ENCODE peak calls at places on chromosomes 4 and X, in five cellular contexts. I is stomach, S is lower leg skin, V is suprapubic skin, B is thyroid gland. Q is an unnamed sample.

GRCh38 chr4:20773144-20773997 is 73.1 kb downstream of the PACRGL start:
- DNase-seq in I (peak), S (no peak), V (no peak), B (peak), Q (peak)

GRCh38 chrX:19214248-19214787 is 92.0 kb upstream of the ADGRG2 start:
- DNase-seq in I (no peak), S (no peak), V (no peak), B (no peak), Q (no peak)

GRCh38 chr4:61202100-61202637 is 2.0 kb downstream of the ADGRL3 start:
- DNase-seq in I (no peak), S (peak), V (no peak), B (no peak), Q (no peak)

GRCh38 chr4:82354788-82355187 is 19.0 kb downstream of the HNRNPD start:
- DNase-seq in I (no peak), S (no peak), V (no peak), B (no peak), Q (no peak)

GRCh38 chr4:125750827-125751466 is 436.2 kb downstream of the FAT4 start:
- DNase-seq in I (no peak), S (no peak), V (no peak), B (no peak), Q (no peak)

GRCh38 chr4:102355748-102356147 is 10.5 kb upstream of the SLC39A8 start:
- DNase-seq in I (no peak), S (no peak), V (no peak), B (no peak), Q (no peak)

GRCh38 chrX:54530358-54530900 is 410 bp downstream of the GNL3L start:
- DNase-seq in I (no peak), S (no peak), V (no peak), B (no peak), Q (no peak)

GRCh38 chr4:38273369-38273768 is 313.2 kb downstream of the PTTG2 start:
- DNase-seq in I (no peak), S (no peak), V (no peak), B (no peak), Q (no peak)

GRCh38 chrX:122269243-122269781 is 914.8 kb upstream of the GRIA3 start:
- DNase-seq in I (no peak), S (no peak), V (no peak), B (no peak), Q (no peak)

GRCh38 chr4:8329859-8330761 is 60.6 kb downstream of the HTRA3 start:
- DNase-seq in I (no peak), S (peak), V (peak), B (no peak), Q (no peak)

GRCh38 chr4:74041418-74041817 is 2.9 kb upstream of the CXCL3 start:
- DNase-seq in I (no peak), S (no peak), V (no peak), B (no peak), Q (no peak)

GRCh38 chrX:151981129-151981528 is 6.7 kb upstream of the GABRE start:
- DNase-seq in I (no peak), S (no peak), V (no peak), B (no peak), Q (no peak)

GRCh38 chrX:67555578-67556203 is 11.9 kb downstream of the AR start:
- DNase-seq in I (peak), S (peak), V (no peak), B (peak), Q (peak)

GRCh38 chr4:94933799-94934198 is 176.0 kb downstream of the BMPR1B start:
- DNase-seq in I (no peak), S (no peak), V (no peak), B (no peak), Q (no peak)

GRCh38 chrX:10158279-10158939 is 1.6 kb downstream of the CLCN4 start:
- DNase-seq in I (no peak), S (no peak), V (no peak), B (peak), Q (no peak)

GRCh38 chr4:37798616-37799015 is 27.9 kb upstream of the PGM2 start:
- DNase-seq in I (no peak), S (no peak), V (no peak), B (no peak), Q (no peak)

GRCh38 chr4:127686656-127687055 is 43.5 kb upstream of the SLC25A31 start:
- DNase-seq in I (no peak), S (no peak), V (no peak), B (no peak), Q (no peak)

GRCh38 chr4:73281982-73282381 is 23.4 kb upstream of the ANKRD17 start:
- DNase-seq in I (no peak), S (no peak), V (no peak), B (no peak), Q (no peak)

GRCh38 chrX:47143894-47144625 is 442 bp downstream of the NDUFB11 start:
- DNase-seq in I (no peak), S (no peak), V (no peak), B (peak), Q (no peak)

GRCh38 chr4:166153539-166153938 is 280.5 kb downstream of the TLL1 start:
- DNase-seq in I (no peak), S (no peak), V (no peak), B (no peak), Q (no peak)

GRCh38 chr4:98430708-98431403 is 169.7 kb downstream of the RAP1GDS1 start:
- DNase-seq in I (no peak), S (no peak), V (no peak), B (no peak), Q (no peak)

GRCh38 chr4:151538963-151539362 is 130.0 kb downstream of the FHIP1A start:
- DNase-seq in I (no peak), S (no peak), V (no peak), B (no peak), Q (no peak)

GRCh38 chr4:1208266-1208961 is 36.0 kb upstream of the SPON2 start:
- DNase-seq in I (no peak), S (peak), V (peak), B (peak), Q (no peak)

GRCh38 chr4:185392156-185392555 is 3.6 kb downstream of the LRP2BP start:
- DNase-seq in I (no peak), S (no peak), V (no peak), B (no peak), Q (no peak)

GRCh38 chr4:108149588-108150380 is 18.9 kb downstream of the LEF1 start:
- DNase-seq in I (no peak), S (no peak), V (no peak), B (no peak), Q (no peak)

GRCh38 chrX:332916-333610 is 14.5 kb upstream of the GTPBP6 start:
- DNase-seq in I (no peak), S (no peak), V (no peak), B (peak), Q (no peak)

GRCh38 chr4:138897818-138898226 is 117.8 kb upstream of the NOCT start:
- DNase-seq in I (no peak), S (no peak), V (no peak), B (peak), Q (no peak)

GRCh38 chr4:7394681-7395451 is 39.9 kb downstream of the PSAPL1 start:
- DNase-seq in I (peak), S (peak), V (peak), B (no peak), Q (no peak)

GRCh38 chrX:3699841-3700381 is 13.5 kb downstream of the PRKX start:
- DNase-seq in I (no peak), S (no peak), V (no peak), B (no peak), Q (peak)

GRCh38 chrX:10077425-10078188 is 79.2 kb upstream of the CLCN4 start:
- DNase-seq in I (no peak), S (peak), V (no peak), B (no peak), Q (no peak)

GRCh38 chr4:148868207-148868606 is 426.0 kb upstream of the NR3C2 start:
- DNase-seq in I (no peak), S (no peak), V (no peak), B (no peak), Q (no peak)

GRCh38 chr4:155543126-155543765 is 123.4 kb upstream of the GUCY1A1 start:
- DNase-seq in I (no peak), S (no peak), V (no peak), B (no peak), Q (no peak)

GRCh38 chr4:170386974-170387373 is 297.2 kb upstream of the AADAT start:
- DNase-seq in I (no peak), S (no peak), V (no peak), B (no peak), Q (no peak)

GRCh38 chr4:168183717-168184571 is 91.6 kb downstream of the ANXA10 start:
- DNase-seq in I (no peak), S (no peak), V (no peak), B (no peak), Q (peak)

GRCh38 chr4:174607792-174608191 is 85.5 kb upstream of the HPGD start:
- DNase-seq in I (no peak), S (no peak), V (no peak), B (no peak), Q (no peak)

GRCh38 chr4:54187148-54187547 is 41.9 kb upstream of the PDGFRA start:
- DNase-seq in I (no peak), S (no peak), V (no peak), B (no peak), Q (no peak)

GRCh38 chrX:129876734-129877395 is 29.1 kb upstream of the UTP14A start:
- DNase-seq in I (no peak), S (no peak), V (no peak), B (no peak), Q (peak)

DNA sequence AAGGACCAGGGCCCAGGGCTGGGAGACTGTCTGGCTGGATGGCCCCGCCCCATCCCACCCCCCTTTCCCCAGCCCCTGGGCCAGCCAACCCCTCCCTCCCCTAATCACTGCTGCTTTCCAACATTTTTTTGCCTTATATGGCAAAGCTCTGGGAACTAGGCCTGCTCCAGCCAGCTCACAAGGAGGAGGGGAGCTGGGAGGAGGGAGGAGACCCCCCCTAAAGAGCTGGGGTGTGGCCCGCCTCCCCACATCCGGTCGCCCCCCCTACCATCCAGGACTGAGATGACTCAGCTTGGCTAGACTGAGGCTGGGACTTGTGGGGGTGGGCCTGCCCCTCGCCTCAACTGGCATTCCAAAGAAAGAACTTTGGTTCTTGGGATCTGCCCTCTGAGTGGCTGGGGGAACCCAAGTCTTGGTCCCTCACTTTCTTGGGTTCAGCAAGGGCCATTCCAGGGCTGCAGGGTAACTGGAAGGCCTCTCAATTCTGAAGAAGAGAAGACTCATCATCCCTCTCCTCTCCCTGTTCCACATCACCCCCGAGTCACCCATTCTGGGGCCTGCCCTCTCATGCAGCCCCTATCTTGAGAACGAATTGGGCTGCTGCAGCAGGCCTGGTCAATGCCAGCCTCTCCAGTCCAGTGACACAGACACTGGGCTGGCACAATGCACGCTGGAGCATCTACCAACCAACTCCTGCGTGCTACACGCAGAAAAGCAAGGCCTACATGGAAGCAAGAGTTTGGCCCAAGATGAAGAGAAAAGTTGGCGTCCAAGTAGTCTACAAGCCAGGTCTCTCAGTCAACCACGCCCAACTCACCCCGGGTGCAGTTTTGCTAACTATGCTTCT is 4.8 kb downstream of the FLNA start:
- DNase-seq in I (no peak), S (peak), V (peak), B (peak), Q (peak)
- TF ChIP-seq POLR2A in I (no peak), S (no peak), V (no peak), B (peak), Q (no peak)

DNA sequence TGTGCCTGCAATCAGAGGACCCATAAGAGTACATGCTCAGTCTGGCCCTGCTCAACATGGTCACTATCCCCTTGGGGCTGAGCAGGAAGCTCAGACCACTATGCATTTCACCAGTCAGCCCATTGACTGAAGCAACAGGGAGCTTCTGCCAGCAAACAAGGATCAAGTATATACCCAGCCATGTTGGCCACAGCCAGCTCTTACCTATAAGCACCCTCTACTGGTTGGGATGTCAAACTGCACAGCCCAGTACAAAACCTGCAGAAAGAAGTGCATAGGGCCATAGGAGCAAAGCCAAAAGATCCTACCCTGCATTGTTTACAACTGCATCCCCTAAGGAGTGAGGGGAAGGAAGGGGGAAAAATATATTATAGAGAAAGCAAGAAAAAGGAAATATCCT is 214.4 kb upstream of the CPEB2 start:
- DNase-seq in I (no peak), S (no peak), V (no peak), B (no peak), Q (peak)
- TF ChIP-seq CTCF in I (no peak), S (no peak), V (no peak), B (no peak), Q (peak)

DNA sequence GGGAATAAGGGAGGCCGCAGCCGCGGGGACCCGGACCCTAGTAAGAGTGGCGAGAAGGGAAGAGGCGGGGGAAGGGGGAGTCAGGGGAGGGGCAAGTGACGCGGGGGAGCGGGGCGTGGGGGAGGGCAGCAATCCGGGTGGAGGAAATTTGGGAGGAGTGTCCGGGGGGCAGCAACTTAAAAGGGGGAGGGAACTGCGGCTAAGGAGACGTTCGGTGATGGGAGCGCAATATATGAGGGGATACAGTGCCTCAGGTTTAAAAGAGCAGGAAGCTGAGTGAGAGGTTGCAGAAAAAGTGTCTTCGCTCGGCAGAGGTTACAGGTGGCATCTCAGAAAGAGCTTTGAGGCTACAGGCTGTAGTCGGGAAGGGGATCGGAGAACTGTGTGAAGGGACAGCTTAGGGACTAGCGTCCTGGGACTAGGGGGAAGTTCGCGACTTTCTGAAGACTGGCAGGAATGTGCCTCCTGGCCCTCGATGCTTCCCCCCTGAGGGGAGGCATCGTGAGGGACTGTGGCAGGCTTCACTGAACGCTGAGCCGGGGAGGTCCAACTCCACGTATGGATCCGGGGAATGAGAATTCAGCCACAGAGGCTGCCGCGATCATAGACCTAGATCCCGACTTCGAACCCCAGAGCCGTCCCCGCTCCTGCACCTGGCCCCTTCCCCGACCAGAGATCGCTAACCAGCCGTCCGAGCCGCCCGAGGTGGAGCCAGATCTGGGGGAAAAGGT is 485 bp downstream of the FOXO4 start:
- DNase-seq in I (no peak), S (no peak), V (no peak), B (no peak), Q (peak)
- TF ChIP-seq POLR2A in I (no peak), S (no peak), V (no peak), B (no peak), Q (no peak)

GRCh38 chr4:183450108-183450507 is 5.7 kb downstream of the CDKN2AIP start:
- DNase-seq in I (no peak), S (no peak), V (no peak), B (no peak), Q (no peak)
- TF ChIP-seq CTCF in I (no peak), S (no peak), V (no peak), B (no peak), Q (no peak)

GRCh38 chr4:182770969-182771330 is 146.2 kb downstream of the DCTD start:
- DNase-seq in I (no peak), S (no peak), V (no peak), B (no peak), Q (no peak)
- TF ChIP-seq POLR2A in I (no peak), S (no peak), V (no peak), B (no peak), Q (no peak)

DNA sequence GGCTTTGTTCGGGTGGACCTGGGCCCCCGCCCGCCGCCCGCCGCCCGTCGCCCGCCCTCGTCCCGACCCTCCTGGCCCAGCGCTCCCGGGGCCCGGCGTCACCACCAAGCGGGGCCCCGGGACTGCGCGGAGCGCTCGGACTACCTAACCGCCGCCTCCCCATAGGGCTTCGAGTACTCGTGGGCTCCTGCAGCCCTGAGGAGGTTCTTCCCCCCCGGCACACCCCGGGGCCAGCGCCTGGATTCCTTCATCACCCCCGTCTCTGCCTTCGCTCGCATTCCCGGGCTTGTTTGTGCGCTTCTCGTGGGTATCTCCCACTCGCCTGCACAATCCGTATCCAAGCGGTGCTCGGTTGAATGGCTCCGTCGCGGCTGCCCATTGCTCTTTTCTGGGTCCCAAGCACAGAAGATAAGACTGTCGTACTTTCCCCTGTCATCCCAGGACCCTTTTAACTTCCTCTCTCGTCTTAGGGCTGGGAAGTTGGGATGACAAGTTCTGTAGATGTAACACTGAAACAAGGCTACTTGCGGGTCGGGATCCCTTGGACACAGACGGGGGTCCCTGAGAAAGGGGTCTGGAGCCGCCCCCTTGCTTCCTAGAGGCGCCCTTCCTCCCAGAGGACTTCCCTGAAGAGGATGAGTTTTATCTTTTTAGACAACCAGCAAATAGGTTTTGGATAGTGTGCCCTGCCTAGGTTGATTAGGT is 560 bp downstream of the MOB1B start:
- DNase-seq in I (no peak), S (no peak), V (peak), B (peak), Q (peak)
- TF ChIP-seq CTCF in I (no peak), S (no peak), V (no peak), B (no peak), Q (no peak)